ENCODE peak calls at places on chromosomes 12 and 14, in ten cellular contexts. F is SK-N-SH, V is HL-60, P is fibroblast of mammary gland, K is bronchial epithelial cell, W is upper lobe of left lung, Y is prostate gland, M is transverse colon, X is heart right ventricle, O is lower leg skin. C is an unnamed sample.
A peak's percentile ranks its signal among the peaks of the same experiment; 100 is the strongest.

GRCh38 chr12:101336400-101336799 is 56.5 kb downstream of the UTP20 start:
- DNase-seq in F (no peak), V (no peak), P (no peak), K (no peak), W (no peak), Y (no peak), M (no peak), X (no peak), O (no peak), C (no peak)

GRCh38 chr12:2317819-2318218 is 265.0 kb downstream of the CACNA1C start:
- DNase-seq in F (no peak), V (no peak), P (no peak), K (no peak), W (peak; percentile 19), Y (no peak), M (no peak), X (no peak), O (no peak), C (no peak)

GRCh38 chr12:28209782-28210181 is 19.5 kb downstream of the CCDC91 start:
- DNase-seq in F (no peak), V (no peak), P (peak; percentile 48), K (no peak), W (no peak), Y (no peak), M (no peak), X (no peak), O (no peak), C (no peak)

GRCh38 chr12:91267039-91267438 is 84.4 kb upstream of the DCN start:
- DNase-seq in F (no peak), V (no peak), P (no peak), K (peak; percentile 17), W (no peak), Y (no peak), M (no peak), X (no peak), O (no peak), C (no peak)

GRCh38 chr12:124709722-124710656 is 142.6 kb upstream of the NCOR2 start:
- DNase-seq in F (no peak), V (no peak), P (peak; percentile 72), K (no peak), W (no peak), Y (no peak), M (no peak), X (no peak), O (no peak), C (no peak)

GRCh38 chr12:47939009-47939601 is 24.3 kb upstream of the TMEM106C start:
- DNase-seq in F (no peak), V (no peak), P (no peak), K (no peak), W (no peak), Y (no peak), M (peak; percentile 83), X (peak; percentile 51), O (peak; percentile 58), C (no peak)

GRCh38 chr14:76191297-76191696 is 39.6 kb downstream of the GPATCH2L start:
- DNase-seq in F (no peak), V (peak; percentile 15), P (no peak), K (no peak), W (no peak), Y (no peak), M (no peak), X (no peak), O (no peak), C (no peak)

GRCh38 chr14:91754819-91755218 is 22.9 kb upstream of the CATSPERB start:
- DNase-seq in F (no peak), V (no peak), P (peak; percentile 5), K (no peak), W (no peak), Y (peak; percentile 8), M (peak; percentile 18), X (no peak), O (no peak), C (no peak)

GRCh38 chr12:98578821-98579220 is 14.7 kb upstream of the SLC25A3 start:
- DNase-seq in F (no peak), V (peak; percentile 12), P (no peak), K (peak; percentile 23), W (no peak), Y (no peak), M (peak; percentile 21), X (no peak), O (no peak), C (no peak)

GRCh38 chr12:90343966-90344365 is 611.0 kb downstream of the CCER1 start:
- DNase-seq in F (no peak), V (no peak), P (no peak), K (peak; percentile 37), W (no peak), Y (no peak), M (no peak), X (no peak), O (no peak), C (no peak)

GRCh38 chr12:73935817-73936216 is 601.8 kb upstream of the ATXN7L3B start:
- DNase-seq in F (no peak), V (no peak), P (no peak), K (peak; percentile 36), W (no peak), Y (no peak), M (no peak), X (no peak), O (no peak), C (no peak)

GRCh38 chr12:101859664-101860607 is 17.4 kb upstream of the DRAM1 start:
- DNase-seq in F (no peak), V (no peak), P (no peak), K (peak; percentile 57), W (no peak), Y (no peak), M (no peak), X (no peak), O (no peak), C (no peak)

GRCh38 chr14:24694680-24695079 is 60.7 kb upstream of the GZMB start:
- DNase-seq in F (no peak), V (no peak), P (no peak), K (no peak), W (no peak), Y (no peak), M (no peak), X (no peak), O (no peak), C (no peak)

GRCh38 chr14:24693941-24694507 is 60.0 kb upstream of the GZMB start:
- DNase-seq in F (no peak), V (no peak), P (no peak), K (no peak), W (no peak), Y (no peak), M (no peak), X (no peak), O (no peak), C (no peak)

GRCh38 chr14:24693353-24693737 is 59.4 kb upstream of the GZMB start:
- DNase-seq in F (no peak), V (no peak), P (no peak), K (no peak), W (no peak), Y (no peak), M (no peak), X (no peak), O (no peak), C (no peak)

GRCh38 chr14:24690492-24690891 is 56.5 kb upstream of the GZMB start:
- DNase-seq in F (no peak), V (no peak), P (no peak), K (no peak), W (no peak), Y (no peak), M (no peak), X (no peak), O (no peak), C (peak; percentile 19)

DNA sequence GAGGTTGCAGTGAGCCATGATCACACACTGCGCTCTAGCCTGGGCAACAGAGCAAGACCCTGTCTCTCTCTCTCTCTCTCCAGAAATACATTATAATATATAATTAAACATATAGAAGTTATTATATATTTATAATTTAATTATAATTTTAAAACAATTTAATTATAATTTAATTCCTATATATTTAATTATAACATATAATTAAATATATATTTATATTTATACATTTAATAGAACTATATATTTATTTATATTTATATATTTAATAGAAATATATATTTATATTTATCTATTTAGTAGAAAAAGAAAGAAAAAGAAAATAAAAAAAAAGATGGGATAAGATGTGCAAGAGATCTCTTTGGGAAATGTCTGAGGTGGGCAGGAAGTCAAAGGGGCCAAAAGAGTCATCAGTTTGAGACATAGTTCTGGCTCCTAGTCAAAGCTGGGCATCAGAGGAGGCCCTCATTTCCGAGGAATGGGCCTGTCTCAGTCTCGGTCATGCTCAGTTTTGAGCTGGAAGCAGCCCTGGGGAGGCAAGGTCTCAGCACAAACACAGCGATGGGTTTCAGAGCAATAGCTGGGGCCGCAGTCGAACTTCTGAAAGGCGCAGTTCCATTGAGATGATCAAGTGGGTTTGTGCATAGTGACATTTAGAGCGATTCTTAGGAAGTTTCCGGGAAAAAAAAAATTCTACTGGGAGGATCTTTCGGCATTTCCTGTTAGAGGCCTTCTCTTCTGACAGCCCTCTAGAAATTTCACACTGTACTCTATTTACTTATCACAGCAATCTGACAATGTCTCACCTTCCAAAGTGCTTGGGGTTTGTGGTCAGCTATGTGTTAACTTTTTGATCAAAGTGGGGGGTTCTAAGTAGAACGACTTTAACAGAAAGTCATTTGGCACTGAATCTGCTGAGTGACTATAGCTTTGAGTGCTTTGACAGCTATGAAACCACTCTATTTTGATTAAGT is 58.7 kb upstream of the GZMB start:
- DNase-seq in F (no peak), V (no peak), P (no peak), K (no peak), W (no peak), Y (no peak), M (no peak), X (no peak), O (no peak), C (no peak)
- H3K4me3 ChIP-seq in F (no peak overlapping the region), V (no peak overlapping the region), P (no peak overlapping the region), K (no peak overlapping the region), W (no peak overlapping the region), Y (no peak overlapping the region), M (no peak overlapping the region), X (no peak overlapping the region), O (no peak overlapping the region), C (no peak overlapping the region)

DNA sequence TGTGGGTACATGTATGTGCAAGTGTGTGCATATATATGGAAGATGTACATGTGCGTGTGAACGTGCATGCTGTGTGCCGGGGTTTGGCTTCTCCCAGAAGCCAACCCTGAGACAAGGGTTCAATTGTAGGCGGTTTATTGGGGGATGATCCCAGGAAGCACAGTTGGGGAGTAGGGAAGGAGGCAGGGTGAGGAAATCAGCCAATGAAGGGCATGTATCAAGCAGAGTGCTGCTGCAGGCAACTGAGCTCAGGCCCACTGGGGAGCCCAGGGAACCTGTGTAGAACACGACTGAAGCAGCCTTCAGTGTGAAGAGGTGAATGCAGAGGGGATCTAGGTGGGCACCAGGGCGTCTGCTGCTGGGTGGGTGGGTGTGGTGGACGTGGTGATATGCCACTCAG is 21.6 kb downstream of the SYNDIG1L start:
- DNase-seq in F (no peak), V (no peak), P (no peak), K (no peak), W (no peak), Y (no peak), M (no peak), X (no peak), O (peak; percentile 36), C (no peak)
- TF ChIP-seq CTCF in F (no peak), V (no peak), P (no peak), K (no peak), W (no peak), Y (no peak), M (no peak), X (no peak), O (no peak), C (no peak)

GRCh38 chr12:114409796-114410520 is 4.0 kb upstream of the TBX5 start:
- DNase-seq in F (no peak), V (no peak), P (peak; percentile 36), K (no peak), W (no peak), Y (no peak), M (no peak), X (no peak), O (no peak), C (no peak)
- H3K4me3 ChIP-seq in F (no peak overlapping the region), V (no peak overlapping the region), P (peak overlapping the region; percentile 65), K (no peak overlapping the region), W (peak overlapping the region; percentile 53), Y (no peak overlapping the region), M (peak overlapping the region; percentile 50), X (peak overlapping the region; percentile 45), O (no peak overlapping the region), C (no peak overlapping the region)

GRCh38 chr14:106308839-106309389 is 782.5 kb downstream of the TMEM121 start:
- DNase-seq in F (peak; percentile 47), V (peak; percentile 59), P (peak; percentile 24), K (no peak), W (peak; percentile 75), Y (no peak), M (peak; percentile 57), X (peak; percentile 15), O (no peak), C (peak; percentile 60)
- TF ChIP-seq CTCF in F (peak; percentile 67), V (peak; percentile 40), P (peak; percentile 34), K (peak; percentile 32), W (peak; percentile 36), Y (no peak), M (peak; percentile 32), X (peak; percentile 33), O (no peak), C (peak; percentile 100)